ENCODE peak calls at places on chromosomes 5 and 9, in four cellular contexts. K is CD8-positive, alpha-beta T cell; R is activated CD8-positive, alpha-beta memory T cell treated with anti-CD3 and anti-CD28 coated beads for 24 hours; H is M059J. F is an unnamed sample.

GRCh38 chr9:119963798-119964372 is 594.6 kb upstream of the BRINP1 start:
- DNase-seq in K (no peak), R (no peak), H (peak), F (no peak)

GRCh38 chr9:95666096-95666784 is 149.5 kb upstream of the PTCH1 start:
- DNase-seq in K (no peak), R (no peak), H (peak), F (no peak)

GRCh38 chr5:141618030-141618803 is 583 bp downstream of the DIAPH1 start:
- DNase-seq in K (peak), R (peak), H (peak), F (peak)

GRCh38 chr5:71653119-71653518 is 66.0 kb upstream of the CARTPT start:
- DNase-seq in K (no peak), R (no peak), H (peak), F (no peak)

GRCh38 chr9:123337971-123338370 is 18.0 kb upstream of the CRB2 start:
- DNase-seq in K (no peak), R (no peak), H (peak), F (no peak)

GRCh38 chr5:78508231-78508765 is 140.3 kb downstream of the LHFPL2 start:
- DNase-seq in K (no peak), R (no peak), H (peak), F (no peak)

GRCh38 chr5:68565427-68565826 is 349.9 kb downstream of the PIK3R1 start:
- DNase-seq in K (no peak), R (no peak), H (no peak), F (no peak)

GRCh38 chr5:154421868-154422267 is 23.9 kb upstream of the SAP30L start:
- DNase-seq in K (no peak), R (peak), H (peak), F (no peak)

GRCh38 chr5:1415626-1416360 is 29.4 kb downstream of the SLC6A3 start:
- DNase-seq in K (no peak), R (no peak), H (no peak), F (no peak)

GRCh38 chr5:33536802-33537201 is 96.0 kb downstream of the TARS1 start:
- DNase-seq in K (no peak), R (no peak), H (no peak), F (no peak)